ENCODE peak calls at places on chromosomes 3 and 15, in seven cellular contexts. One of them, this sample, is unnamed.

GRCh38 chr15:61034793-61035710 is 194.1 kb downstream of the RORA start:
- DNase-seq in dorsolateral prefrontal cortex: no peak
- DNase-seq in cardiac muscle cell: peak
- DNase-seq in fibroblast of lung: peak
- DNase-seq in A549: no peak
- DNase-seq in ovary: no peak
- DNase-seq in mucosa of descending colon: no peak
- DNase-seq in this sample: no peak

GRCh38 chr15:63408514-63408913 is 26.9 kb upstream of the CA12 start:
- DNase-seq in ovary: no peak
- DNase-seq in fibroblast of lung: no peak
- DNase-seq in cardiac muscle cell: peak
- DNase-seq in dorsolateral prefrontal cortex: no peak
- DNase-seq in A549: no peak
- DNase-seq in mucosa of descending colon: no peak
- DNase-seq in this sample: no peak

GRCh38 chr3:13470894-13471574 is 9.1 kb upstream of the HDAC11 start:
- DNase-seq in mucosa of descending colon: peak
- DNase-seq in ovary: no peak
- DNase-seq in dorsolateral prefrontal cortex: no peak
- DNase-seq in fibroblast of lung: no peak
- DNase-seq in cardiac muscle cell: no peak
- DNase-seq in A549: no peak
- DNase-seq in this sample: no peak

GRCh38 chr3:45503904-45504651 is 90.5 kb upstream of the LIMD1 start:
- DNase-seq in cardiac muscle cell: no peak
- DNase-seq in fibroblast of lung: no peak
- DNase-seq in ovary: no peak
- DNase-seq in A549: no peak
- DNase-seq in dorsolateral prefrontal cortex: no peak
- DNase-seq in mucosa of descending colon: no peak
- DNase-seq in this sample: no peak

GRCh38 chr3:148077318-148077923 is 620.3 kb upstream of the AGTR1 start:
- DNase-seq in cardiac muscle cell: peak
- DNase-seq in fibroblast of lung: peak
- DNase-seq in A549: peak
- DNase-seq in mucosa of descending colon: no peak
- DNase-seq in dorsolateral prefrontal cortex: no peak
- DNase-seq in ovary: no peak
- DNase-seq in this sample: peak

GRCh38 chr3:192417012-192417411 is 310.3 kb downstream of the FGF12 start:
- DNase-seq in A549: no peak
- DNase-seq in fibroblast of lung: peak
- DNase-seq in ovary: no peak
- DNase-seq in mucosa of descending colon: no peak
- DNase-seq in dorsolateral prefrontal cortex: no peak
- DNase-seq in cardiac muscle cell: peak
- DNase-seq in this sample: no peak

GRCh38 chr3:69016901-69017300 is 3.4 kb upstream of the EOGT start:
- DNase-seq in A549: no peak
- DNase-seq in ovary: no peak
- DNase-seq in fibroblast of lung: no peak
- DNase-seq in dorsolateral prefrontal cortex: no peak
- DNase-seq in cardiac muscle cell: no peak
- DNase-seq in mucosa of descending colon: no peak
- DNase-seq in this sample: no peak

GRCh38 chr3:123489400-123490004 is 40.6 kb upstream of the ADCY5 start:
- DNase-seq in mucosa of descending colon: peak
- DNase-seq in dorsolateral prefrontal cortex: peak
- DNase-seq in fibroblast of lung: peak
- DNase-seq in ovary: peak
- DNase-seq in cardiac muscle cell: peak
- DNase-seq in A549: peak
- DNase-seq in this sample: peak

GRCh38 chr15:71136159-71137137 is 21.2 kb downstream of the THSD4 start:
- DNase-seq in cardiac muscle cell: peak
- DNase-seq in dorsolateral prefrontal cortex: no peak
- DNase-seq in fibroblast of lung: peak
- DNase-seq in mucosa of descending colon: no peak
- DNase-seq in A549: peak
- DNase-seq in ovary: no peak
- DNase-seq in this sample: peak

GRCh38 chr15:65796610-65797012 is 4.5 kb upstream of the DENND4A start:
- DNase-seq in fibroblast of lung: peak
- DNase-seq in A549: peak
- DNase-seq in mucosa of descending colon: no peak
- DNase-seq in ovary: no peak
- DNase-seq in dorsolateral prefrontal cortex: no peak
- DNase-seq in cardiac muscle cell: peak
- DNase-seq in this sample: peak

GRCh38 chr3:20857636-20858035 is 671.6 kb upstream of the SGO1 start:
- DNase-seq in A549: no peak
- DNase-seq in fibroblast of lung: peak
- DNase-seq in dorsolateral prefrontal cortex: no peak
- DNase-seq in ovary: no peak
- DNase-seq in cardiac muscle cell: no peak
- DNase-seq in mucosa of descending colon: no peak
- DNase-seq in this sample: no peak

GRCh38 chr3:39529551-39529950 is 62.1 kb downstream of the MOBP start:
- DNase-seq in cardiac muscle cell: no peak
- DNase-seq in fibroblast of lung: no peak
- DNase-seq in A549: no peak
- DNase-seq in dorsolateral prefrontal cortex: no peak
- DNase-seq in mucosa of descending colon: no peak
- DNase-seq in ovary: no peak
- DNase-seq in this sample: no peak

GRCh38 chr3:154209499-154209898 is 88.3 kb downstream of the ARHGEF26 start:
- DNase-seq in A549: no peak
- DNase-seq in fibroblast of lung: no peak
- DNase-seq in dorsolateral prefrontal cortex: no peak
- DNase-seq in ovary: no peak
- DNase-seq in mucosa of descending colon: no peak
- DNase-seq in cardiac muscle cell: no peak
- DNase-seq in this sample: no peak

GRCh38 chr15:72284781-72285180 is 12.4 kb upstream of the PARP6 start:
- DNase-seq in A549: no peak
- DNase-seq in dorsolateral prefrontal cortex: no peak
- DNase-seq in ovary: no peak
- DNase-seq in cardiac muscle cell: no peak
- DNase-seq in fibroblast of lung: no peak
- DNase-seq in mucosa of descending colon: no peak
- DNase-seq in this sample: no peak

GRCh38 chr3:71732637-71733036 is 7.4 kb upstream of the EIF4E3 start:
- DNase-seq in ovary: no peak
- DNase-seq in mucosa of descending colon: no peak
- DNase-seq in cardiac muscle cell: no peak
- DNase-seq in dorsolateral prefrontal cortex: no peak
- DNase-seq in fibroblast of lung: no peak
- DNase-seq in A549: no peak
- DNase-seq in this sample: no peak

GRCh38 chr15:31403096-31403495 is 76.5 kb downstream of the KLF13 start:
- DNase-seq in fibroblast of lung: no peak
- DNase-seq in A549: no peak
- DNase-seq in cardiac muscle cell: no peak
- DNase-seq in dorsolateral prefrontal cortex: no peak
- DNase-seq in mucosa of descending colon: no peak
- DNase-seq in ovary: no peak
- DNase-seq in this sample: no peak
- H3K4me3 ChIP-seq in fibroblast of lung: no peak
- H3K4me3 ChIP-seq in A549: no peak
- H3K4me3 ChIP-seq in cardiac muscle cell: no peak
- H3K4me3 ChIP-seq in dorsolateral prefrontal cortex: no peak
- H3K4me3 ChIP-seq in mucosa of descending colon: no peak
- H3K4me3 ChIP-seq in ovary: no peak
- H3K4me3 ChIP-seq in this sample: no peak

DNA sequence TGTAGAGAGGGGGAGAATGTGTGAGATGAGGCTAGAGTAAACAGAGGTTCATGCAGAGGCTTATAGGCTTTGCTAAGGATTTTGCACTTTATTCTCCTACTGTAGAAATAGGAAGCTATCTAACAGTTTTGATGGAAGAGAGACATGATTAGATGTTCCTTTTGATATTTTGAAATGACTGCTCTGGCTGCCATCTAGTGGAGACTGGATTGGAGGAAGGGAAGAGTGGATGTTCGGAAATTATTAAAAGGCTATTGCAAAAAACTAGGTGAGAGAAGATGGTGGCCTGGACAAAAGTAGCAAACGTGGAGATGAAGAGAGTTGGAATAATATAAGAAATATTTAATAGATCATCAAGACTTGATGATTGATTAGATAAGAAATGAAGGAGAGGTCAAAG is 42.2 kb downstream of the SYN2 start:
- DNase-seq in dorsolateral prefrontal cortex: no peak
- DNase-seq in cardiac muscle cell: no peak
- DNase-seq in A549: peak
- DNase-seq in fibroblast of lung: no peak
- DNase-seq in mucosa of descending colon: peak
- DNase-seq in ovary: no peak
- DNase-seq in this sample: peak
- TF ChIP-seq CTCF in dorsolateral prefrontal cortex: peak
- TF ChIP-seq CTCF in cardiac muscle cell: peak
- TF ChIP-seq CTCF in A549: peak
- TF ChIP-seq CTCF in fibroblast of lung: peak
- TF ChIP-seq CTCF in mucosa of descending colon: no peak
- TF ChIP-seq CTCF in ovary: no peak
- TF ChIP-seq CTCF in this sample: peak

GRCh38 chr3:48848816-48849515 is 1.3 kb upstream of the PRKAR2A start:
- DNase-seq in mucosa of descending colon: no peak
- DNase-seq in cardiac muscle cell: no peak
- DNase-seq in A549: no peak
- DNase-seq in dorsolateral prefrontal cortex: peak
- DNase-seq in ovary: peak
- DNase-seq in fibroblast of lung: no peak
- DNase-seq in this sample: no peak

GRCh38 chr3:48847053-48847585 is 555 bp downstream of the PRKAR2A start:
- DNase-seq in fibroblast of lung: peak
- DNase-seq in dorsolateral prefrontal cortex: peak
- DNase-seq in mucosa of descending colon: peak
- DNase-seq in A549: peak
- DNase-seq in cardiac muscle cell: peak
- DNase-seq in ovary: peak
- DNase-seq in this sample: peak

GRCh38 chr3:48847586-48848423 is at the start of gene PRKAR2A:
- DNase-seq in ovary: peak
- DNase-seq in fibroblast of lung: peak
- DNase-seq in dorsolateral prefrontal cortex: peak
- DNase-seq in cardiac muscle cell: peak
- DNase-seq in mucosa of descending colon: peak
- DNase-seq in A549: peak
- DNase-seq in this sample: peak

GRCh38 chr3:48845170-48845569 is 2.5 kb downstream of the PRKAR2A start:
- DNase-seq in ovary: no peak
- DNase-seq in cardiac muscle cell: no peak
- DNase-seq in fibroblast of lung: peak
- DNase-seq in A549: no peak
- DNase-seq in dorsolateral prefrontal cortex: no peak
- DNase-seq in mucosa of descending colon: no peak
- DNase-seq in this sample: no peak
- H3K4me3 ChIP-seq in ovary: no peak
- H3K4me3 ChIP-seq in cardiac muscle cell: no peak
- H3K4me3 ChIP-seq in fibroblast of lung: peak
- H3K4me3 ChIP-seq in A549: no peak
- H3K4me3 ChIP-seq in dorsolateral prefrontal cortex: peak
- H3K4me3 ChIP-seq in mucosa of descending colon: no peak
- H3K4me3 ChIP-seq in this sample: no peak

GRCh38 chr3:65291448-65292091 is 603.8 kb upstream of the ADAMTS9 start:
- DNase-seq in mucosa of descending colon: no peak
- DNase-seq in A549: no peak
- DNase-seq in fibroblast of lung: no peak
- DNase-seq in cardiac muscle cell: no peak
- DNase-seq in ovary: no peak
- DNase-seq in dorsolateral prefrontal cortex: no peak
- DNase-seq in this sample: no peak

GRCh38 chr3:65284971-65285370 is 597.2 kb upstream of the ADAMTS9 start:
- DNase-seq in ovary: no peak
- DNase-seq in A549: no peak
- DNase-seq in dorsolateral prefrontal cortex: no peak
- DNase-seq in cardiac muscle cell: peak
- DNase-seq in mucosa of descending colon: no peak
- DNase-seq in fibroblast of lung: no peak
- DNase-seq in this sample: no peak

GRCh38 chr3:65288781-65289180 is 601.0 kb upstream of the ADAMTS9 start:
- DNase-seq in cardiac muscle cell: no peak
- DNase-seq in A549: no peak
- DNase-seq in fibroblast of lung: no peak
- DNase-seq in mucosa of descending colon: no peak
- DNase-seq in dorsolateral prefrontal cortex: no peak
- DNase-seq in ovary: no peak
- DNase-seq in this sample: no peak

GRCh38 chr3:65285956-65286355 is 598.2 kb upstream of the ADAMTS9 start:
- DNase-seq in dorsolateral prefrontal cortex: no peak
- DNase-seq in fibroblast of lung: no peak
- DNase-seq in A549: no peak
- DNase-seq in mucosa of descending colon: no peak
- DNase-seq in ovary: no peak
- DNase-seq in cardiac muscle cell: no peak
- DNase-seq in this sample: no peak
- TF ChIP-seq CTCF in dorsolateral prefrontal cortex: no peak
- TF ChIP-seq CTCF in fibroblast of lung: no peak
- TF ChIP-seq CTCF in A549: no peak
- TF ChIP-seq CTCF in mucosa of descending colon: no peak
- TF ChIP-seq CTCF in ovary: no peak
- TF ChIP-seq CTCF in cardiac muscle cell: no peak
- TF ChIP-seq CTCF in this sample: no peak

GRCh38 chr3:182180646-182181385 is 469.1 kb downstream of the SOX2 start:
- DNase-seq in fibroblast of lung: peak
- DNase-seq in mucosa of descending colon: no peak
- DNase-seq in ovary: no peak
- DNase-seq in cardiac muscle cell: no peak
- DNase-seq in A549: no peak
- DNase-seq in dorsolateral prefrontal cortex: no peak
- DNase-seq in this sample: no peak

GRCh38 chr3:182182531-182182968 is 470.8 kb downstream of the SOX2 start:
- DNase-seq in fibroblast of lung: peak
- DNase-seq in A549: no peak
- DNase-seq in ovary: no peak
- DNase-seq in dorsolateral prefrontal cortex: no peak
- DNase-seq in mucosa of descending colon: no peak
- DNase-seq in cardiac muscle cell: no peak
- DNase-seq in this sample: no peak

GRCh38 chr3:182183716-182184430 is 472.1 kb downstream of the SOX2 start:
- DNase-seq in A549: no peak
- DNase-seq in ovary: no peak
- DNase-seq in cardiac muscle cell: no peak
- DNase-seq in dorsolateral prefrontal cortex: no peak
- DNase-seq in fibroblast of lung: no peak
- DNase-seq in mucosa of descending colon: no peak
- DNase-seq in this sample: no peak

GRCh38 chr3:182179631-182180030 is 467.9 kb downstream of the SOX2 start:
- DNase-seq in ovary: no peak
- DNase-seq in cardiac muscle cell: no peak
- DNase-seq in dorsolateral prefrontal cortex: no peak
- DNase-seq in mucosa of descending colon: no peak
- DNase-seq in A549: no peak
- DNase-seq in fibroblast of lung: no peak
- DNase-seq in this sample: no peak

GRCh38 chr3:182178488-182179200 is 466.9 kb downstream of the SOX2 start:
- DNase-seq in mucosa of descending colon: no peak
- DNase-seq in fibroblast of lung: no peak
- DNase-seq in cardiac muscle cell: no peak
- DNase-seq in A549: no peak
- DNase-seq in dorsolateral prefrontal cortex: no peak
- DNase-seq in ovary: no peak
- DNase-seq in this sample: no peak
- H3K4me3 ChIP-seq in mucosa of descending colon: no peak
- H3K4me3 ChIP-seq in fibroblast of lung: no peak
- H3K4me3 ChIP-seq in cardiac muscle cell: no peak
- H3K4me3 ChIP-seq in A549: no peak
- H3K4me3 ChIP-seq in dorsolateral prefrontal cortex: no peak
- H3K4me3 ChIP-seq in ovary: no peak
- H3K4me3 ChIP-seq in this sample: no peak

This sample was measured in NB4.